ENCODE peak calls at places on chromosome 11, in seven cellular contexts. One of them, this sample, is unnamed.

GRCh38 chr11:10432493-10432892 is 22.6 kb upstream of the AMPD3 start:
- DNase-seq in IMR-90: no peak
- DNase-seq in H1: no peak
- DNase-seq in neuronal stem cell: no peak
- DNase-seq in H9: no peak
- DNase-seq in trophoblast cell: no peak
- DNase-seq in mesendoderm: no peak
- DNase-seq in this sample: no peak

GRCh38 chr11:2517386-2518064 is 72.7 kb downstream of the KCNQ1 start:
- DNase-seq in H9: peak
- DNase-seq in H1: no peak
- DNase-seq in mesendoderm: no peak
- DNase-seq in IMR-90: no peak
- DNase-seq in neuronal stem cell: no peak
- DNase-seq in trophoblast cell: no peak
- DNase-seq in this sample: no peak

GRCh38 chr11:128214263-128214662 is 373.1 kb downstream of the ETS1 start:
- DNase-seq in mesendoderm: no peak
- DNase-seq in trophoblast cell: no peak
- DNase-seq in H9: no peak
- DNase-seq in IMR-90: no peak
- DNase-seq in H1: no peak
- DNase-seq in neuronal stem cell: no peak
- DNase-seq in this sample: no peak

GRCh38 chr11:105854269-105854668 is 167.8 kb downstream of the MSANTD4 start:
- DNase-seq in H1: no peak
- DNase-seq in mesendoderm: no peak
- DNase-seq in IMR-90: no peak
- DNase-seq in H9: no peak
- DNase-seq in neuronal stem cell: no peak
- DNase-seq in trophoblast cell: no peak
- DNase-seq in this sample: no peak

GRCh38 chr11:116812109-116812508 is 11.0 kb downstream of the APOA4 start:
- DNase-seq in H1: no peak
- DNase-seq in IMR-90: no peak
- DNase-seq in H9: no peak
- DNase-seq in mesendoderm: no peak
- DNase-seq in trophoblast cell: no peak
- DNase-seq in neuronal stem cell: no peak
- DNase-seq in this sample: no peak

GRCh38 chr11:44737222-44737621 is 10.5 kb downstream of the TSPAN18 start:
- DNase-seq in IMR-90: no peak
- DNase-seq in neuronal stem cell: no peak
- DNase-seq in H9: no peak
- DNase-seq in trophoblast cell: no peak
- DNase-seq in mesendoderm: no peak
- DNase-seq in H1: no peak
- DNase-seq in this sample: no peak

GRCh38 chr11:27085605-27086004 is 45.0 kb downstream of the BBOX1 start:
- DNase-seq in mesendoderm: no peak
- DNase-seq in H9: no peak
- DNase-seq in neuronal stem cell: no peak
- DNase-seq in IMR-90: no peak
- DNase-seq in trophoblast cell: no peak
- DNase-seq in H1: no peak
- DNase-seq in this sample: peak

GRCh38 chr11:43957571-43957970 is 15.1 kb downstream of the C11orf96 start:
- DNase-seq in mesendoderm: no peak
- DNase-seq in neuronal stem cell: no peak
- DNase-seq in IMR-90: no peak
- DNase-seq in H1: no peak
- DNase-seq in trophoblast cell: no peak
- DNase-seq in H9: no peak
- DNase-seq in this sample: no peak

GRCh38 chr11:128039140-128040021 is 548.0 kb downstream of the ETS1 start:
- DNase-seq in mesendoderm: no peak
- DNase-seq in H1: no peak
- DNase-seq in H9: no peak
- DNase-seq in neuronal stem cell: no peak
- DNase-seq in trophoblast cell: peak
- DNase-seq in IMR-90: peak
- DNase-seq in this sample: peak

GRCh38 chr11:119782673-119783072 is 53.7 kb upstream of the NECTIN1 start:
- DNase-seq in IMR-90: peak
- DNase-seq in mesendoderm: peak
- DNase-seq in H9: no peak
- DNase-seq in H1: no peak
- DNase-seq in neuronal stem cell: no peak
- DNase-seq in trophoblast cell: no peak
- DNase-seq in this sample: no peak

GRCh38 chr11:119810478-119811232 is 81.7 kb upstream of the NECTIN1 start:
- DNase-seq in H1: no peak
- DNase-seq in H9: no peak
- DNase-seq in trophoblast cell: no peak
- DNase-seq in mesendoderm: no peak
- DNase-seq in neuronal stem cell: no peak
- DNase-seq in IMR-90: no peak
- DNase-seq in this sample: no peak

GRCh38 chr11:44938066-44938691 is 12.5 kb downstream of the TP53I11 start:
- DNase-seq in H9: no peak
- DNase-seq in neuronal stem cell: no peak
- DNase-seq in IMR-90: no peak
- DNase-seq in mesendoderm: no peak
- DNase-seq in trophoblast cell: no peak
- DNase-seq in H1: no peak
- DNase-seq in this sample: no peak

GRCh38 chr11:75554258-75555022 is 7.6 kb upstream of the SERPINH1 start:
- DNase-seq in neuronal stem cell: peak
- DNase-seq in IMR-90: peak
- DNase-seq in trophoblast cell: no peak
- DNase-seq in mesendoderm: peak
- DNase-seq in H1: peak
- DNase-seq in H9: peak
- DNase-seq in this sample: peak

GRCh38 chr11:94837317-94837716 is 69.2 kb downstream of the AMOTL1 start:
- DNase-seq in trophoblast cell: no peak
- DNase-seq in H1: no peak
- DNase-seq in neuronal stem cell: no peak
- DNase-seq in IMR-90: no peak
- DNase-seq in mesendoderm: no peak
- DNase-seq in H9: no peak
- DNase-seq in this sample: no peak

GRCh38 chr11:91653091-91653754 is 571.4 kb upstream of the FAT3 start:
- DNase-seq in IMR-90: no peak
- DNase-seq in H9: no peak
- DNase-seq in neuronal stem cell: no peak
- DNase-seq in H1: no peak
- DNase-seq in trophoblast cell: no peak
- DNase-seq in mesendoderm: no peak
- DNase-seq in this sample: no peak

GRCh38 chr11:120682866-120683265 is 171.3 kb downstream of the GRIK4 start:
- DNase-seq in H9: no peak
- DNase-seq in mesendoderm: no peak
- DNase-seq in trophoblast cell: no peak
- DNase-seq in neuronal stem cell: no peak
- DNase-seq in H1: no peak
- DNase-seq in IMR-90: peak
- DNase-seq in this sample: no peak

GRCh38 chr11:77198440-77198849 is 70.4 kb downstream of the MYO7A start:
- DNase-seq in neuronal stem cell: no peak
- DNase-seq in IMR-90: peak
- DNase-seq in H1: peak
- DNase-seq in H9: peak
- DNase-seq in mesendoderm: peak
- DNase-seq in trophoblast cell: peak
- DNase-seq in this sample: no peak

GRCh38 chr11:122671270-122671906 is 15.9 kb downstream of the UBASH3B start:
- DNase-seq in H1: no peak
- DNase-seq in H9: no peak
- DNase-seq in mesendoderm: no peak
- DNase-seq in neuronal stem cell: no peak
- DNase-seq in trophoblast cell: peak
- DNase-seq in IMR-90: peak
- DNase-seq in this sample: peak

GRCh38 chr11:59183768-59184167 is 11.8 kb downstream of the DTX4 start:
- DNase-seq in IMR-90: no peak
- DNase-seq in H9: no peak
- DNase-seq in trophoblast cell: no peak
- DNase-seq in H1: no peak
- DNase-seq in mesendoderm: no peak
- DNase-seq in neuronal stem cell: no peak
- DNase-seq in this sample: no peak

GRCh38 chr11:73660497-73661034 is 14.2 kb downstream of the PLEKHB1 start:
- DNase-seq in H9: no peak
- DNase-seq in mesendoderm: no peak
- DNase-seq in neuronal stem cell: no peak
- DNase-seq in trophoblast cell: no peak
- DNase-seq in H1: no peak
- DNase-seq in IMR-90: no peak
- DNase-seq in this sample: no peak

GRCh38 chr11:12410006-12410728 is 32.8 kb downstream of the PARVA start:
- DNase-seq in H1: peak
- DNase-seq in H9: peak
- DNase-seq in mesendoderm: peak
- DNase-seq in trophoblast cell: no peak
- DNase-seq in IMR-90: peak
- DNase-seq in neuronal stem cell: no peak
- DNase-seq in this sample: peak

GRCh38 chr11:12409621-12410005 is 32.2 kb downstream of the PARVA start:
- DNase-seq in H9: no peak
- DNase-seq in mesendoderm: no peak
- DNase-seq in neuronal stem cell: no peak
- DNase-seq in H1: no peak
- DNase-seq in IMR-90: peak
- DNase-seq in trophoblast cell: peak
- DNase-seq in this sample: peak

GRCh38 chr11:12411806-12412727 is 34.7 kb downstream of the PARVA start:
- DNase-seq in neuronal stem cell: peak
- DNase-seq in trophoblast cell: peak
- DNase-seq in H9: peak
- DNase-seq in mesendoderm: peak
- DNase-seq in IMR-90: peak
- DNase-seq in H1: peak
- DNase-seq in this sample: peak

GRCh38 chr11:12413141-12414055 is 36.0 kb downstream of the PARVA start:
- DNase-seq in H1: no peak
- DNase-seq in IMR-90: peak
- DNase-seq in mesendoderm: no peak
- DNase-seq in trophoblast cell: peak
- DNase-seq in neuronal stem cell: no peak
- DNase-seq in H9: no peak
- DNase-seq in this sample: no peak

DNA sequence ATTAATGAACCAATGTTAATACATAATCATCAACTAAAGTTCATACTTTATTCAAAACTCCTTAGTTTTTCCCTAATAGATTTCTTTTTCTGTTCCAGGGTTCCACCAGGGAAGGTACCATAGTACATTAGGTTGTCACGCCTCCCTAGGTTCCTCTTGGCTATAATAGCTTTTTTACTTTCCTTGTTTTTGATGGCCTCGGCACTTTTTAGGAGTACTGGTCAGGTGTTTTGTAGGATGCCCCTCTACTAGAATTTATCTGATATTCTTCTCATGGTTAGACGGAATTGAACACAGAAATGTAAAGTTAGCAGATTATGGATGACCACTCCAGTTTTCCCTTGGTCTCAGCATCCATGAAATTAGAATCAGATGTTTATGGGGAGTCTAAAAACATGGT is 34.0 kb downstream of the PARVA start:
- DNase-seq in mesendoderm: no peak
- DNase-seq in neuronal stem cell: no peak
- DNase-seq in IMR-90: no peak
- DNase-seq in H1: no peak
- DNase-seq in H9: no peak
- DNase-seq in trophoblast cell: no peak
- DNase-seq in this sample: no peak
- H3K18ac ChIP-seq in mesendoderm: peak
- H3K18ac ChIP-seq in neuronal stem cell: no peak
- H3K18ac ChIP-seq in IMR-90: peak
- H3K18ac ChIP-seq in H1: peak
- H3K18ac ChIP-seq in H9: no peak
- H3K18ac ChIP-seq in trophoblast cell: no peak
- H3K18ac ChIP-seq in this sample: no peak

GRCh38 chr11:102637731-102638130 is 12.6 kb upstream of the MMP20 start:
- DNase-seq in H1: no peak
- DNase-seq in trophoblast cell: no peak
- DNase-seq in H9: no peak
- DNase-seq in neuronal stem cell: no peak
- DNase-seq in IMR-90: no peak
- DNase-seq in mesendoderm: no peak
- DNase-seq in this sample: no peak

GRCh38 chr11:102639656-102640055 is 14.5 kb upstream of the MMP20 start:
- DNase-seq in H1: no peak
- DNase-seq in IMR-90: no peak
- DNase-seq in neuronal stem cell: no peak
- DNase-seq in trophoblast cell: no peak
- DNase-seq in mesendoderm: no peak
- DNase-seq in H9: no peak
- DNase-seq in this sample: no peak

GRCh38 chr11:102643941-102644340 is 18.8 kb upstream of the MMP20 start:
- DNase-seq in IMR-90: no peak
- DNase-seq in mesendoderm: no peak
- DNase-seq in H9: no peak
- DNase-seq in neuronal stem cell: no peak
- DNase-seq in H1: no peak
- DNase-seq in trophoblast cell: no peak
- DNase-seq in this sample: no peak

GRCh38 chr11:102640946-102641345 is 15.8 kb upstream of the MMP20 start:
- DNase-seq in IMR-90: no peak
- DNase-seq in trophoblast cell: no peak
- DNase-seq in H9: no peak
- DNase-seq in neuronal stem cell: peak
- DNase-seq in H1: no peak
- DNase-seq in mesendoderm: no peak
- DNase-seq in this sample: peak
- H3K18ac ChIP-seq in IMR-90: no peak
- H3K18ac ChIP-seq in trophoblast cell: no peak
- H3K18ac ChIP-seq in H9: no peak
- H3K18ac ChIP-seq in neuronal stem cell: no peak
- H3K18ac ChIP-seq in H1: no peak
- H3K18ac ChIP-seq in mesendoderm: no peak
- H3K18ac ChIP-seq in this sample: peak

GRCh38 chr11:18729426-18729825 is 3.4 kb upstream of the IGSF22 start:
- DNase-seq in H1: no peak
- DNase-seq in neuronal stem cell: no peak
- DNase-seq in H9: no peak
- DNase-seq in IMR-90: no peak
- DNase-seq in mesendoderm: no peak
- DNase-seq in trophoblast cell: no peak
- DNase-seq in this sample: no peak
- H3K18ac ChIP-seq in H1: no peak
- H3K18ac ChIP-seq in neuronal stem cell: no peak
- H3K18ac ChIP-seq in H9: no peak
- H3K18ac ChIP-seq in IMR-90: no peak
- H3K18ac ChIP-seq in mesendoderm: no peak
- H3K18ac ChIP-seq in trophoblast cell: no peak
- H3K18ac ChIP-seq in this sample: no peak

DNA sequence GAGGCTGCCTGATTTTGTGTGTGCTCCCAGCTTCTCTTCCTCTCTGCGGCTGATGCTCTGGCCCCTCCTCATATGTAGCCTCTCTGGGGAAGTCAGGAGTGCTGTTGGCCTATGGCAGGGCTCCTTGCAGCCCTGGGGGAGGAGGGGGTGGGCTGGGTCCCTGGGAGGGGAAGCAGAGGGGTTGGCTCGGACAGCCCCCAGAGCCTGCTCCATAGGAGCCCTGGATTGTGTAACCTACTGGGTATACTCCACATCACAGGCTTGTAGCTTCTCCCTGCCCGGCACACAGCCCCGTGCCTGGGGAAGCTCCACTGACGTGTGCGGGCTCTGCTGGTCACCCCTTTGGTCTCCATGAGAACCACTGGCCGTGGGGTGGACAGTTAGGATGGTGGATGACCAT is 113.8 kb downstream of the ST3GAL4 start:
- DNase-seq in H1: no peak
- DNase-seq in mesendoderm: no peak
- DNase-seq in IMR-90: no peak
- DNase-seq in trophoblast cell: no peak
- DNase-seq in H9: no peak
- DNase-seq in neuronal stem cell: no peak
- DNase-seq in this sample: no peak
- H3K18ac ChIP-seq in H1: no peak
- H3K18ac ChIP-seq in mesendoderm: no peak
- H3K18ac ChIP-seq in IMR-90: no peak
- H3K18ac ChIP-seq in trophoblast cell: no peak
- H3K18ac ChIP-seq in H9: no peak
- H3K18ac ChIP-seq in neuronal stem cell: peak
- H3K18ac ChIP-seq in this sample: no peak

This sample was measured in mesenchymal stem cell.